ENCODE peak calls at places on chromosomes 16 and 17, in five cellular contexts. One of them, this sample, is unnamed.

GRCh38 chr17:64679710-64680216 is 17.7 kb upstream of the SMURF2 start:
- DNase-seq in HepG2: peak
- DNase-seq in hippocampal formation: no peak
- DNase-seq in amniotic stem cell: peak
- DNase-seq in choroid plexus epithelial cell: peak
- DNase-seq in this sample: no peak

GRCh38 chr16:68274441-68274840 is 10.1 kb downstream of the SLC7A6 start:
- DNase-seq in HepG2: no peak
- DNase-seq in amniotic stem cell: no peak
- DNase-seq in hippocampal formation: no peak
- DNase-seq in choroid plexus epithelial cell: no peak
- DNase-seq in this sample: no peak

GRCh38 chr16:30054959-30055553 is 10.5 kb upstream of the ALDOA start:
- DNase-seq in choroid plexus epithelial cell: no peak
- DNase-seq in HepG2: peak
- DNase-seq in amniotic stem cell: no peak
- DNase-seq in hippocampal formation: no peak
- DNase-seq in this sample: no peak

GRCh38 chr17:63762106-63763078 is 11.0 kb downstream of the CCDC47 start:
- DNase-seq in amniotic stem cell: no peak
- DNase-seq in HepG2: no peak
- DNase-seq in hippocampal formation: no peak
- DNase-seq in choroid plexus epithelial cell: no peak
- DNase-seq in this sample: no peak

GRCh38 chr17:66549731-66550207 is 247.4 kb downstream of the PRKCA start:
- DNase-seq in amniotic stem cell: peak
- DNase-seq in HepG2: no peak
- DNase-seq in hippocampal formation: no peak
- DNase-seq in choroid plexus epithelial cell: peak
- DNase-seq in this sample: no peak

GRCh38 chr17:6843241-6843890 is 11.8 kb upstream of the TEKT1 start:
- DNase-seq in HepG2: peak
- DNase-seq in choroid plexus epithelial cell: peak
- DNase-seq in amniotic stem cell: peak
- DNase-seq in hippocampal formation: peak
- DNase-seq in this sample: no peak

GRCh38 chr17:75209061-75209460 is 3.6 kb downstream of the NUP85 start:
- DNase-seq in hippocampal formation: no peak
- DNase-seq in choroid plexus epithelial cell: no peak
- DNase-seq in HepG2: no peak
- DNase-seq in amniotic stem cell: no peak
- DNase-seq in this sample: no peak

GRCh38 chr16:89711601-89712475 is 8.9 kb downstream of the VPS9D1 start:
- DNase-seq in HepG2: no peak
- DNase-seq in choroid plexus epithelial cell: peak
- DNase-seq in hippocampal formation: no peak
- DNase-seq in amniotic stem cell: no peak
- DNase-seq in this sample: peak

GRCh38 chr17:35486920-35487727 is 38.6 kb upstream of the SLFN13 start:
- DNase-seq in amniotic stem cell: no peak
- DNase-seq in HepG2: no peak
- DNase-seq in hippocampal formation: no peak
- DNase-seq in choroid plexus epithelial cell: peak
- DNase-seq in this sample: no peak

GRCh38 chr16:83581082-83581481 is 226.7 kb upstream of the HSBP1 start:
- DNase-seq in choroid plexus epithelial cell: no peak
- DNase-seq in HepG2: no peak
- DNase-seq in hippocampal formation: no peak
- DNase-seq in amniotic stem cell: no peak
- DNase-seq in this sample: no peak

GRCh38 chr16:20740007-20740883 is 1.4 kb downstream of the THUMPD1 start:
- DNase-seq in amniotic stem cell: no peak
- DNase-seq in HepG2: peak
- DNase-seq in hippocampal formation: no peak
- DNase-seq in choroid plexus epithelial cell: peak
- DNase-seq in this sample: no peak

This sample was measured in neural crest cell.